ENCODE peak calls at places on chromosome 11, in eight cellular contexts. A is esophagus squamous epithelium, S is A549, G is mammary epithelial cell, L is upper lobe of right lung, M is brain microvascular endothelial cell, J is dorsolateral prefrontal cortex, H is HL-60. Y is an unnamed sample.

GRCh38 chr11:25860677-25861445 is 471.1 kb upstream of the ANO3 start:
- DNase-seq in A (no peak), S (no peak), G (no peak), L (no peak), M (peak), J (no peak), H (no peak), Y (no peak)

GRCh38 chr11:66113132-66113856 is 43.2 kb downstream of the PACS1 start:
- DNase-seq in A (no peak), S (peak), G (peak), L (no peak), M (peak), J (no peak), H (no peak), Y (no peak)

GRCh38 chr11:44110231-44110679 is 14.8 kb downstream of the EXT2 start:
- DNase-seq in A (no peak), S (peak), G (peak), L (no peak), M (peak), J (no peak), H (peak), Y (no peak)

GRCh38 chr11:69215784-69216415 is 60.2 kb downstream of the SMIM38 start:
- DNase-seq in A (no peak), S (peak), G (peak), L (no peak), M (no peak), J (no peak), H (no peak), Y (peak)

GRCh38 chr11:71080239-71081097 is 171.9 kb downstream of the SHANK2 start:
- DNase-seq in A (no peak), S (peak), G (peak), L (peak), M (peak), J (peak), H (peak), Y (no peak)

GRCh38 chr11:2114430-2115241 is 24.6 kb downstream of the IGF2 start:
- DNase-seq in A (no peak), S (no peak), G (no peak), L (no peak), M (no peak), J (no peak), H (no peak), Y (no peak)

GRCh38 chr11:85627998-85628770 is at the start of gene TMEM126B:
- DNase-seq in A (peak), S (peak), G (peak), L (peak), M (peak), J (peak), H (peak), Y (peak)

GRCh38 chr11:70523384-70524095 is 125.2 kb downstream of the CTTN start:
- DNase-seq in A (no peak), S (no peak), G (no peak), L (peak), M (no peak), J (no peak), H (no peak), Y (no peak)

GRCh38 chr11:27471588-27472397 is 797 bp downstream of the LGR4 start:
- DNase-seq in A (no peak), S (peak), G (peak), L (peak), M (no peak), J (no peak), H (no peak), Y (no peak)

GRCh38 chr11:35146074-35146521 is 7.1 kb downstream of the CD44 start:
- DNase-seq in A (no peak), S (no peak), G (peak), L (no peak), M (no peak), J (no peak), H (no peak), Y (no peak)

GRCh38 chr11:126624491-126624890 is 269.0 kb downstream of the ST3GAL4 start:
- DNase-seq in A (no peak), S (no peak), G (no peak), L (no peak), M (no peak), J (no peak), H (no peak), Y (no peak)

GRCh38 chr11:23021287-23021863 is 161.1 kb upstream of the CCDC179 start:
- DNase-seq in A (no peak), S (peak), G (no peak), L (no peak), M (peak), J (no peak), H (no peak), Y (no peak)

GRCh38 chr11:1276866-1277615 is 32.4 kb downstream of the TOLLIP start:
- DNase-seq in A (no peak), S (no peak), G (no peak), L (no peak), M (no peak), J (no peak), H (no peak), Y (no peak)

GRCh38 chr11:132033051-132033450 is 662.6 kb downstream of the NTM start:
- DNase-seq in A (no peak), S (no peak), G (no peak), L (no peak), M (peak), J (no peak), H (no peak), Y (no peak)

GRCh38 chr11:2515401-2516275 is 70.8 kb downstream of the KCNQ1 start:
- DNase-seq in A (no peak), S (no peak), G (no peak), L (peak), M (no peak), J (peak), H (no peak), Y (no peak)

GRCh38 chr11:112172362-112172994 is 2.8 kb upstream of the BCO2 start:
- DNase-seq in A (no peak), S (no peak), G (peak), L (no peak), M (no peak), J (no peak), H (no peak), Y (no peak)

GRCh38 chr11:7894251-7894650 is 36.8 kb downstream of the OR10A6 start:
- DNase-seq in A (no peak), S (no peak), G (no peak), L (no peak), M (no peak), J (no peak), H (no peak), Y (no peak)

GRCh38 chr11:117143390-117143789 is 697 bp upstream of the PAFAH1B2 start:
- DNase-seq in A (no peak), S (peak), G (peak), L (no peak), M (peak), J (peak), H (no peak), Y (no peak)

GRCh38 chr11:109037856-109038780 is 373.2 kb downstream of the DDX10 start:
- DNase-seq in A (no peak), S (no peak), G (peak), L (no peak), M (peak), J (no peak), H (no peak), Y (no peak)

GRCh38 chr11:45669146-45669545 is 3.7 kb upstream of the CHST1 start:
- DNase-seq in A (no peak), S (no peak), G (no peak), L (no peak), M (no peak), J (no peak), H (no peak), Y (no peak)

GRCh38 chr11:62345862-62346261 is 8.6 kb downstream of the ASRGL1 start:
- DNase-seq in A (no peak), S (no peak), G (no peak), L (no peak), M (no peak), J (no peak), H (no peak), Y (no peak)

GRCh38 chr11:76786053-76787014 is 3.2 kb downstream of the TSKU start:
- DNase-seq in A (no peak), S (no peak), G (no peak), L (no peak), M (no peak), J (no peak), H (no peak), Y (no peak)

GRCh38 chr11:35337136-35337918 is 82.0 kb downstream of the SLC1A2 start:
- DNase-seq in A (no peak), S (peak), G (peak), L (no peak), M (peak), J (no peak), H (peak), Y (no peak)

GRCh38 chr11:113014731-113015455 is 53.7 kb downstream of the NCAM1 start:
- DNase-seq in A (no peak), S (no peak), G (no peak), L (no peak), M (no peak), J (peak), H (no peak), Y (no peak)

GRCh38 chr11:77113382-77114088 is 10.9 kb downstream of the OMP start:
- DNase-seq in A (no peak), S (peak), G (no peak), L (no peak), M (no peak), J (no peak), H (no peak), Y (no peak)

GRCh38 chr11:112834277-112834755 is 126.9 kb upstream of the NCAM1 start:
- DNase-seq in A (no peak), S (no peak), G (no peak), L (peak), M (no peak), J (peak), H (no peak), Y (no peak)

GRCh38 chr11:60563553-60564235 is 48.5 kb downstream of the MS4A13 start:
- DNase-seq in A (no peak), S (peak), G (peak), L (no peak), M (no peak), J (no peak), H (no peak), Y (no peak)

GRCh38 chr11:107695446-107695845 is 16.4 kb downstream of the SLN start:
- DNase-seq in A (no peak), S (no peak), G (no peak), L (no peak), M (no peak), J (no peak), H (no peak), Y (no peak)

GRCh38 chr11:68040957-68041591 is 2.2 kb downstream of the TCIRG1 start:
- DNase-seq in A (no peak), S (no peak), G (no peak), L (peak), M (no peak), J (no peak), H (peak), Y (no peak)

DNA sequence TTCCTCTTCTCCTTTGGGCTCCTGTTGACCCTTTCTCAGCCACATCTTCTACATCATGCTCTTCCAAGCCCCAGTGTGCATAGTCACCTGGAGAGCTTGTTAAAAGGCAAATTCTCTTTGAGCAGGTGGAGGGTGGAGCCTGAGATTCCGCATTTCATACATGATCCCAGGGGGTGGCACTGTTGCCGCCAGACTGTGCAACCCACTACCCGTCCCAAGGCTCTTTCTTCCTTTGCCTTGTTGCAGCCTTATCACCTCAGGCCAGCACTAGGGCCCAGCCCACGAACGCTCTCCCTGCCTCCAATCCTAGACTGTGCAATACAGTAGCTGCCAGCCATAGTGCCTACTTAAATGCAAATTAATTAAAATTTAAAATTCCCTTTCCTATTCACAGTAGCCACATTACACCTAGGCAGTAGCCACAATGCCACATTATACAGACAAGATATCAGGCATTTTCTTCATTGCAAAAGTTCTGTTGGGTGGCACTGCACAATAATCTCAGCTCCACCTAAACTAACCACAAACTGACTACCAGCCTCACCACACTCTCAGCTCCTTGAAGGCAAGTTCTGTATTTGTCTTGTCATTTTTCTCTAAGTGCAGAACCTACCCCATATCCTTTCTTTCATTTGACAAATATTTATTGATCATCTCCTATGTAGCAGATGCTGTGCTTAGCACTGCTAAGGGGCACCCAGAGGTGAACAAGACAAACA is 4.6 kb upstream of the KCNJ5 start:
- DNase-seq in A (no peak), S (peak), G (no peak), L (no peak), M (no peak), J (no peak), H (no peak), Y (no peak)
- TF ChIP-seq CTCF in A (no peak), S (no peak), G (peak), L (no peak), M (peak), J (no peak), H (no peak), Y (no peak)

GRCh38 chr11:72754544-72755155 is 2.4 kb upstream of the ARAP1 start:
- DNase-seq in A (no peak), S (no peak), G (no peak), L (no peak), M (no peak), J (no peak), H (no peak), Y (no peak)
- H3K27ac ChIP-seq in A (no peak), S (no peak), G (no peak), L (no peak), M (no peak), J (no peak), H (no peak), Y (no peak)

GRCh38 chr11:33016654-33017053 is 976 bp downstream of the DEPDC7 start:
- DNase-seq in A (no peak), S (no peak), G (peak), L (no peak), M (no peak), J (no peak), H (no peak), Y (no peak)
- H3K4me3 ChIP-seq in A (peak), S (peak), G (peak), L (peak), M (peak), J (peak), H (peak), Y (peak)

GRCh38 chr11:110432713-110433392 is 3.1 kb downstream of the FDX1 start:
- DNase-seq in A (no peak), S (peak), G (no peak), L (no peak), M (no peak), J (no peak), H (no peak), Y (no peak)

GRCh38 chr11:110435780-110436717 is 6.3 kb downstream of the FDX1 start:
- DNase-seq in A (no peak), S (no peak), G (peak), L (no peak), M (peak), J (no peak), H (no peak), Y (no peak)

GRCh38 chr11:110433393-110434333 is 3.9 kb downstream of the FDX1 start:
- DNase-seq in A (no peak), S (peak), G (peak), L (no peak), M (no peak), J (no peak), H (no peak), Y (no peak)

GRCh38 chr11:110438017-110438416 is 8.3 kb downstream of the FDX1 start:
- DNase-seq in A (no peak), S (no peak), G (no peak), L (no peak), M (no peak), J (no peak), H (no peak), Y (no peak)

GRCh38 chr11:110434952-110435779 is 5.4 kb downstream of the FDX1 start:
- DNase-seq in A (no peak), S (peak), G (peak), L (no peak), M (no peak), J (no peak), H (no peak), Y (no peak)
- TF ChIP-seq CTCF in A (no peak), S (peak), G (peak), L (peak), M (peak), J (no peak), H (no peak), Y (no peak)

DNA sequence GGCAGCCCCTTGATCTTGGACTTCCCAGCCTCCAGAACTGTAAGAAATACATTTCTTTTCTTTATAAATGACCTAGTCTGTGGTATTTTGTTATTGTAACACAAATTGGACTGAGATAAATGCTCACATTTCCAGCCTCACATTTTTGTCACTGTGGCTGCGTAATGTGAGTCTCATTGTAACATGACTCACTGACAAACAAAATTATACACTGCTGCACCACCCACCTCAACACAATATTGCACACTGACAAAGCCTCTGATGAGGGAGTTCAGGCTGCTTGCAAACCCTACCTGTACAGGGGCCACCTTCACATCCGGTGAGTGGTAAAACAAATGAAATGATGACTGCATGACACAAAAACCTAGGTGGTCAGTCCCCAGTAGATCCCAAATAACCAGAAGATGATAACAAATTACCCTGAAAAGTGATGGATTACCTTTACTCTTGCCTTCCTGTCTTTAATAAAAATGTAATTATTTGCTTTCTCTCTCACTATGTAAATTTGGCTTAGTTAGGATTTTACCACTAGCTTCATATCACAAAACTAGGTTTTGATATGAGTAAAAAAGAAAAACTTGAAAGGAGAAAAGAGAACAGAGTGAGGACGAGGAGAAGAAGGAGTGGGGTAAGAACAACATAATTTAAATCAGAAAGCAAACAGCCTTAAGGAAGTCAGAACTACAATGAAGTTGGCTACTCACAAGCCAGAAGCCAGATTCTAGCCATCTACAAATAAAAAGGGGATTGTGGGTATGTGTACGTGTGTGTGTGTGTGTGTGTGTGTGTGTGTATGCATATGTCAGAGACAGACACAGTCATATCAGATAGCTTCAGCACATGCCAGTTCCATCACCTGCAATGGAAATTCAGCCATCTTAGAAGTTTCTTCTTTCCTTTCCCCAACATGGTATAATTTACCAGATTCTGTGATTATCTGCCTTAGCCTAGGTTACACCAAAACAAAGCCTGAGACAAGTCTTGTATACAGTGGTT is 53.4 kb upstream of the SESN3 start:
- DNase-seq in A (no peak), S (no peak), G (peak), L (no peak), M (no peak), J (no peak), H (no peak), Y (no peak)
- H3K27ac ChIP-seq in A (peak), S (no peak), G (no peak), L (no peak), M (no peak), J (no peak), H (no peak), Y (no peak)

DNA sequence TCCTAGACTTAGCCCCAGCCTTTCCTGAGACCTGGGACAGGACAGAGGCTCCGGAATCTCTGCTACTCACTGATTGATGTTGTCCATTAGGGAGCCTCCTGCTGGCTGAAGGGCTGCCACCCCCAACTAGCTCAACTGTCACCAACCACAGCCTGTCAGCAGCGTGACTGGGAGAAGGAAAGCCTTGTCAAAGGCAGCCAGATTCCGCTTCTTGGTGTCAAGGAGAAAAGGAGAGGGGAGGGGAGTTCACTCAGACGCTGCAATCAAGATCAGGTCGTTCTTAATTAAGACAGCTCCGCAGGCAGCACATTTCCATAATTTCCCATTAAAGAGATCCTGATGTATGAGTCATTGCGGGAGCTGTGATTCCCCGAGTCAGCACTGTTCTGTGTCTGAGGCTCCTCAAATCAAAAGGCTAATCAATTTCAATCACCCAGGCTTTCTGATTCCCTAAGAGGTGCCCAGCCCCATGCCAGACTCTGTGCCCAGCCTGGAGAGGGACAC is 152.8 kb upstream of the ZBED5 start:
- DNase-seq in A (no peak), S (peak), G (peak), L (no peak), M (peak), J (peak), H (no peak), Y (no peak)
- H3K4me3 ChIP-seq in A (no peak), S (no peak), G (no peak), L (no peak), M (no peak), J (peak), H (no peak), Y (peak)

Y was measured in coronary artery.